ENCODE peak calls at places on chromosomes 3 and 15, in ten cellular contexts. J is activated gamma-delta T cell; T is HFF-Myc; H is upper lobe of right lung; V is heart right ventricle; I is M059J; X is T-helper 2 cell; W is CD4-positive, alpha-beta T cell; B is neural crest cell; N is non-pigmented ciliary epithelial cell. L is an unnamed sample.
A peak's percentile ranks its signal among the peaks of the same experiment; 100 is the strongest.

GRCh38 chr15:73822998-73823397 is 50.4 kb upstream of the TBC1D21 start:
- DNase-seq in V (no peak), I (peak; percentile 10), N (no peak), W (no peak), B (peak; percentile 16), X (no peak), H (no peak), T (no peak), J (no peak), L (no peak)

GRCh38 chr3:160720123-160720746 is 35.8 kb upstream of the PPM1L start:
- DNase-seq in B (no peak), V (no peak), H (no peak), N (no peak), X (peak; percentile 4), T (no peak), W (no peak), I (peak; percentile 13), J (no peak), L (no peak)

GRCh38 chr15:87827126-87827525 is 429.4 kb downstream of the NTRK3 start:
- DNase-seq in X (no peak), J (no peak), I (peak; percentile 68), T (no peak), V (no peak), B (no peak), W (no peak), N (no peak), H (no peak), L (no peak)

GRCh38 chr3:16174976-16175901 is 759 bp downstream of the GALNT15 start:
- DNase-seq in V (no peak), I (no peak), J (no peak), X (no peak), W (no peak), N (no peak), H (no peak), B (no peak), T (no peak), L (no peak)

GRCh38 chr15:68335251-68335650 is 57.7 kb downstream of the FEM1B start:
- DNase-seq in B (no peak), T (no peak), X (no peak), H (no peak), V (no peak), W (no peak), N (no peak), J (no peak), I (peak; percentile 95), L (no peak)

GRCh38 chr3:65497846-65498245 is 540.9 kb downstream of the MAGI1 start:
- DNase-seq in I (no peak), T (no peak), W (no peak), V (no peak), B (peak; percentile 12), H (no peak), X (no peak), N (no peak), J (no peak), L (no peak)

GRCh38 chr15:99059010-99059981 is 45.6 kb upstream of the SYNM start:
- DNase-seq in W (peak; percentile 43), H (peak; percentile 82), B (peak; percentile 77), X (peak; percentile 39), V (peak; percentile 85), J (peak; percentile 9), N (no peak), I (peak; percentile 85), T (peak; percentile 45), L (peak; percentile 60)

GRCh38 chr3:153911111-153911510 is 210.1 kb upstream of the ARHGEF26 start:
- DNase-seq in N (no peak), X (no peak), H (no peak), W (no peak), T (no peak), V (no peak), I (no peak), B (no peak), J (no peak), L (no peak)

GRCh38 chr3:183892610-183893214 is 8.0 kb upstream of the PARL start:
- DNase-seq in J (no peak), B (no peak), W (no peak), H (no peak), N (no peak), I (no peak), T (no peak), V (no peak), X (no peak), L (no peak)

GRCh38 chr3:118067439-118067838 is 967.2 kb downstream of the IGSF11 start:
- DNase-seq in W (no peak), H (no peak), X (no peak), V (no peak), I (no peak), J (no peak), B (no peak), N (no peak), T (no peak), L (no peak)

GRCh38 chr15:36506733-36507356 is 72.6 kb upstream of the CDIN1 start:
- DNase-seq in N (no peak), J (no peak), W (no peak), I (no peak), T (no peak), B (no peak), X (no peak), H (no peak), V (no peak), L (no peak)

GRCh38 chr3:88632226-88632625 is 475.2 kb upstream of the EPHA3 start:
- DNase-seq in T (no peak), B (no peak), V (no peak), H (no peak), I (no peak), X (no peak), N (no peak), W (no peak), J (no peak), L (no peak)

GRCh38 chr3:133750201-133750748 is 4.1 kb downstream of the TF start:
- DNase-seq in I (no peak), T (no peak), W (no peak), X (no peak), N (no peak), B (no peak), J (no peak), V (no peak), H (no peak), L (no peak)

GRCh38 chr15:75666823-75667501 is 19.2 kb downstream of the SNX33 start:
- DNase-seq in J (no peak), H (peak; percentile 81), X (no peak), V (peak; percentile 86), W (no peak), B (no peak), I (peak; percentile 99), N (peak; percentile 98), T (peak; percentile 94), L (no peak)

GRCh38 chr3:160797306-160797705 is 41.3 kb downstream of the PPM1L start:
- DNase-seq in W (no peak), X (no peak), J (no peak), V (no peak), N (no peak), T (no peak), I (no peak), H (no peak), B (no peak), L (no peak)

GRCh38 chr3:160629491-160629890 is 47.5 kb upstream of the ARL14 start:
- DNase-seq in T (no peak), I (no peak), W (no peak), H (no peak), V (no peak), J (no peak), N (no peak), B (no peak), X (no peak), L (no peak)

GRCh38 chr3:99640214-99640851 is 1.9 kb downstream of the COL8A1 start:
- DNase-seq in H (no peak), T (no peak), N (no peak), I (peak; percentile 58), B (no peak), W (no peak), X (no peak), J (no peak), V (no peak), L (no peak)

L was measured in iPS DF 19.7.